ENCODE peak calls at places on chromosome 2, in eight cellular contexts. T is tibial nerve, H is A549, R is stomach, Z is ovary, X is HepG2, Y is sigmoid colon, C is upper lobe of left lung. D is an unnamed sample.

GRCh38 chr2:130877258-130877657 is 40.5 kb downstream of the ARHGEF4 start:
- DNase-seq in T (no peak), H (no peak), R (no peak), Z (no peak), X (no peak), Y (no peak), C (peak), D (no peak)

GRCh38 chr2:218389333-218390150 is 7.5 kb downstream of the SLC11A1 start:
- DNase-seq in T (no peak), H (no peak), R (no peak), Z (no peak), X (peak), Y (no peak), C (no peak), D (no peak)

GRCh38 chr2:173124441-173124840 is 48.8 kb downstream of the MAP3K20 start:
- DNase-seq in T (no peak), H (no peak), R (no peak), Z (no peak), X (no peak), Y (no peak), C (no peak), D (no peak)

GRCh38 chr2:172977330-172978052 is 98.2 kb upstream of the MAP3K20 start:
- DNase-seq in T (no peak), H (peak), R (no peak), Z (peak), X (no peak), Y (no peak), C (no peak), D (no peak)

GRCh38 chr2:222287862-222288479 is 10.8 kb downstream of the PAX3 start:
- DNase-seq in T (no peak), H (no peak), R (no peak), Z (no peak), X (no peak), Y (no peak), C (no peak), D (no peak)

GRCh38 chr2:196170202-196170680 is 1.1 kb downstream of the STK17B start:
- DNase-seq in T (no peak), H (peak), R (peak), Z (no peak), X (peak), Y (no peak), C (peak), D (no peak)

GRCh38 chr2:241885701-241886643 is 16.4 kb downstream of the RTP5 start:
- DNase-seq in T (no peak), H (no peak), R (no peak), Z (no peak), X (no peak), Y (no peak), C (no peak), D (no peak)

GRCh38 chr2:56687169-56687568 is 503.4 kb downstream of the CCDC85A start:
- DNase-seq in T (no peak), H (no peak), R (no peak), Z (no peak), X (no peak), Y (no peak), C (no peak), D (no peak)

GRCh38 chr2:220704810-220705209 is 867.3 kb downstream of the EPHA4 start:
- DNase-seq in T (no peak), H (no peak), R (no peak), Z (no peak), X (no peak), Y (no peak), C (no peak), D (no peak)

GRCh38 chr2:55144922-55145820 is 86.9 kb downstream of the CLHC1 start:
- DNase-seq in T (no peak), H (no peak), R (peak), Z (no peak), X (no peak), Y (no peak), C (no peak), D (no peak)

GRCh38 chr2:152587187-152587947 is 129.9 kb downstream of the PRPF40A start:
- DNase-seq in T (no peak), H (no peak), R (no peak), Z (no peak), X (no peak), Y (no peak), C (no peak), D (no peak)

GRCh38 chr2:114550895-114551793 is 108.7 kb downstream of the DPP10 start:
- DNase-seq in T (peak), H (peak), R (peak), Z (peak), X (peak), Y (no peak), C (peak), D (peak)

GRCh38 chr2:100482741-100483140 is 12.5 kb downstream of the NMS start:
- DNase-seq in T (no peak), H (peak), R (no peak), Z (no peak), X (no peak), Y (no peak), C (no peak), D (no peak)
- TF ChIP-seq CTCF in T (no peak), H (peak), R (no peak), Z (no peak), X (peak), Y (no peak), C (no peak), D (no peak)

GRCh38 chr2:160433466-160434172 is 60.0 kb downstream of the RBMS1 start:
- DNase-seq in T (no peak), H (no peak), R (no peak), Z (no peak), X (no peak), Y (no peak), C (no peak), D (no peak)

GRCh38 chr2:160430001-160430344 is 63.6 kb downstream of the RBMS1 start:
- DNase-seq in T (no peak), H (no peak), R (no peak), Z (no peak), X (no peak), Y (no peak), C (no peak), D (no peak)

GRCh38 chr2:160434254-160434948 is 59.2 kb downstream of the RBMS1 start:
- DNase-seq in T (no peak), H (no peak), R (no peak), Z (no peak), X (peak), Y (no peak), C (no peak), D (no peak)

GRCh38 chr2:160431441-160431840 is 62.2 kb downstream of the RBMS1 start:
- DNase-seq in T (no peak), H (no peak), R (no peak), Z (no peak), X (no peak), Y (no peak), C (no peak), D (no peak)

GRCh38 chr2:160432633-160433032 is 61.0 kb downstream of the RBMS1 start:
- DNase-seq in T (no peak), H (peak), R (peak), Z (no peak), X (no peak), Y (no peak), C (no peak), D (no peak)
- TF ChIP-seq POLR2A in T (no peak), H (no peak), R (no peak), Z (no peak), X (no peak), Y (no peak), C (no peak), D (no peak)

DNA sequence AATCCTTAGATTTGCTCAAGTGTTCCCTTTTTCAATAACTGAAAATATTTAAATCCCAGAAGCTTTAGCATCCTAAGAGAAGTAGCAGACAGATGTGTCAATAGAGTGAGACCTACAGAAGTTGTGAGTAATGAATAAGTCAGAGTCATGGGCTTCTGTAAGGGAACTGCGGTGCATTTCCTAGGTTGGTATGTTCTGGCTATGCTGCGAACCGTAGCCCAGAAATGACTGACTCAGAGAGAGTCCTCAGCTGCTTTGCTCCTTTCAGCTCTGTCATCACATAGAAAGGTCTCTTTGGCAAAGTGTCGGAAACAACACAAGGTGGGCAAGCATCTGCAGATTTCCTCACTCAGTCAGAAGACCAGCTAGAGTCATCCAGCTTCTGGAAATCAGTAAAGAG is 297.1 kb downstream of the ARHGAP15 start:
- DNase-seq in T (no peak), H (peak), R (no peak), Z (no peak), X (no peak), Y (no peak), C (no peak), D (no peak)
- TF ChIP-seq EP300 in T (no peak), H (no peak), R (no peak), Z (no peak), X (no peak), Y (no peak), C (no peak), D (no peak)

GRCh38 chr2:167334343-167334742 is 446.1 kb downstream of the XIRP2 start:
- DNase-seq in T (no peak), H (no peak), R (no peak), Z (no peak), X (no peak), Y (no peak), C (no peak), D (no peak)

GRCh38 chr2:167332358-167332757 is 444.1 kb downstream of the XIRP2 start:
- DNase-seq in T (no peak), H (no peak), R (no peak), Z (no peak), X (no peak), Y (no peak), C (no peak), D (no peak)

GRCh38 chr2:167335627-167336026 is 447.3 kb downstream of the XIRP2 start:
- DNase-seq in T (no peak), H (no peak), R (no peak), Z (no peak), X (no peak), Y (no peak), C (no peak), D (no peak)

GRCh38 chr2:167331636-167332232 is 443.5 kb downstream of the XIRP2 start:
- DNase-seq in T (no peak), H (peak), R (no peak), Z (no peak), X (peak), Y (no peak), C (no peak), D (no peak)

DNA sequence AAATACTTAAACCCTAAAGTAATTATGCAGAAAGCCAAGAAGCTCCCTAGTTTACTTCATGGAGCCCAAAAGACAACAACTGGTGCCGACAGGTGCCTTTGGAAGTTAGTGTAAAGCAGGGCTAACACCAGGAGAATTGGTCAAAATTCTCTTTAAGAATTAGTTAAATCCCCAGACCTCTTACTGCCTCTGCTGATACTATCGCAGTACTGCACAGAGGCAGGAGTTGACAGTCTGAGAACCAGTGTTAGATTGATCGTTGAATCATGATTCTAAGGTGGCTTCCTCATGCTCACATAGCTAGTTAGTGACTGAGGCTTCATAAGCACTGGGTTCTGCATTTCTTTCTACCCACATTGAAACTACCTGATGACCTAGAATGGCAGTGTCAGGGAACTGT is 445.0 kb downstream of the XIRP2 start:
- DNase-seq in T (no peak), H (no peak), R (no peak), Z (no peak), X (no peak), Y (no peak), C (no peak), D (no peak)
- TF ChIP-seq CTCF in T (no peak), H (no peak), R (no peak), Z (no peak), X (no peak), Y (no peak), C (no peak), D (no peak)

GRCh38 chr2:119464977-119465376 is 33.3 kb downstream of the TMEM37 start:
- DNase-seq in T (no peak), H (peak), R (no peak), Z (no peak), X (no peak), Y (peak), C (no peak), D (no peak)
- TF ChIP-seq POLR2A in T (no peak), H (no peak), R (no peak), Z (no peak), X (no peak), Y (no peak), C (no peak), D (no peak)

GRCh38 chr2:107263596-107264090 is 377.7 kb upstream of the ST6GAL2 start:
- DNase-seq in T (no peak), H (no peak), R (no peak), Z (no peak), X (no peak), Y (no peak), C (no peak), D (no peak)

GRCh38 chr2:107259011-107259410 is 373.0 kb upstream of the ST6GAL2 start:
- DNase-seq in T (no peak), H (no peak), R (no peak), Z (no peak), X (no peak), Y (no peak), C (no peak), D (no peak)

GRCh38 chr2:107255744-107256143 is 369.8 kb upstream of the ST6GAL2 start:
- DNase-seq in T (no peak), H (no peak), R (no peak), Z (no peak), X (no peak), Y (no peak), C (no peak), D (no peak)

GRCh38 chr2:107258538-107258937 is 372.6 kb upstream of the ST6GAL2 start:
- DNase-seq in T (no peak), H (no peak), R (no peak), Z (no peak), X (no peak), Y (no peak), C (no peak), D (no peak)

GRCh38 chr2:107259411-107260195 is 373.6 kb upstream of the ST6GAL2 start:
- DNase-seq in T (no peak), H (no peak), R (no peak), Z (no peak), X (no peak), Y (no peak), C (no peak), D (no peak)
- TF ChIP-seq EP300 in T (no peak), H (no peak), R (no peak), Z (no peak), X (no peak), Y (no peak), C (no peak), D (no peak)

DNA sequence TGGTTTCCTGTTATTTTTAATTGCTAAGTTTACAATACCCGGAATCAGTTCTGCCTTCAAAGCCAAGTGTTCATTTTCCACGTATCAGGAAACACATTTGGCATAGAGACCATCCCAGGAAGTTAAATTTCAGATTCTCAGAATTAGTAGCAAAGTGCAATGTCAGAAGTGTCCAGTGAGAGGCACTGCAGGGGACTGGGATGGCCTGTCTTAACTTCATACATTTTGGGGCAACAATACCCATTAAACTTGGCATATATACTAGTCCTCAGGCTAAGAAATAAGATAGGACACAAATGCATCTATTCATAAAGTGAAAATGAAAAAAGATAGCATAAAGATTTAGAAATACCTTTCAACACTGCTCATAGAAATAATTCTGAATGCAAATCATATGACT is 1.5 kb upstream of the IL1RL2 start:
- DNase-seq in T (no peak), H (peak), R (no peak), Z (no peak), X (no peak), Y (no peak), C (no peak), D (no peak)
- TF ChIP-seq CTCF in T (peak), H (peak), R (peak), Z (no peak), X (peak), Y (peak), C (peak), D (no peak)

GRCh38 chr2:171160630-171161424 is at the start of gene TLK1:
- DNase-seq in T (peak), H (peak), R (peak), Z (peak), X (peak), Y (peak), C (peak), D (no peak)
- TF ChIP-seq POLR2A in T (peak), H (peak), R (no peak), Z (peak), X (peak), Y (no peak), C (peak), D (no peak)

D was measured in esophagus muscularis mucosa.